ENCODE peak calls at places on chromosomes 16 and 17, in eight cellular contexts. L is brain microvascular endothelial cell, S is amniotic stem cell, K is NCI-H69, V is B cell, T is activated T-cell treated with anti-CD3 and anti-CD28 coated beads for 48 hours, X is ACHN, I is substantia nigra. N is an unnamed sample.

GRCh38 chr16:15491430-15491829 is 57.0 kb downstream of the BMERB1 start:
- DNase-seq in X (no peak), K (no peak), L (no peak), V (no peak), S (no peak), T (no peak), I (no peak), N (no peak)

GRCh38 chr16:69017036-69017783 is 88.2 kb upstream of the HAS3 start:
- DNase-seq in I (no peak), L (peak; percentile 54), V (no peak), T (no peak), S (no peak), X (peak; percentile 80), K (peak; percentile 17), N (no peak)

GRCh38 chr17:11340798-11341197 is 99.8 kb downstream of the SHISA6 start:
- DNase-seq in T (no peak), S (no peak), I (no peak), K (no peak), L (no peak), X (no peak), V (no peak), N (no peak)

GRCh38 chr17:15377200-15377599 is 35.8 kb upstream of the TEKT3 start:
- DNase-seq in S (no peak), V (no peak), X (no peak), I (no peak), L (peak; percentile 55), T (no peak), K (no peak), N (no peak)

GRCh38 chr17:73934696-73935095 is 268.8 kb upstream of the RPL38 start:
- DNase-seq in X (no peak), I (no peak), S (no peak), L (no peak), K (no peak), V (no peak), T (no peak), N (no peak)

GRCh38 chr16:84117482-84117843 is 721 bp upstream of the MBTPS1 start:
- DNase-seq in T (no peak), L (peak; percentile 23), X (no peak), K (peak; percentile 49), S (no peak), I (no peak), V (no peak), N (no peak)

GRCh38 chr16:17836868-17837602 is 366.3 kb upstream of the XYLT1 start:
- DNase-seq in X (no peak), T (no peak), V (no peak), K (no peak), S (no peak), L (peak; percentile 98), I (no peak), N (no peak)

GRCh38 chr16:21283521-21284289 is 5.6 kb upstream of the CRYM start:
- DNase-seq in K (no peak), L (peak; percentile 34), S (no peak), X (peak; percentile 87), T (no peak), I (no peak), V (no peak), N (peak; percentile 44)

GRCh38 chr17:4743216-4743615 is 3.5 kb upstream of the CXCL16 start:
- DNase-seq in S (no peak), L (no peak), T (no peak), I (no peak), X (no peak), V (no peak), K (no peak), N (no peak)

GRCh38 chr17:1109606-1110523 is 69.9 kb downstream of the ABR start:
- DNase-seq in L (no peak), V (no peak), X (peak; percentile 35), I (no peak), S (no peak), K (peak; percentile 70), T (peak; percentile 51), N (no peak)

GRCh38 chr16:57187508-57187854 is 1.4 kb downstream of the RSPRY1 start:
- DNase-seq in S (no peak), I (no peak), K (peak; percentile 14), L (no peak), V (no peak), X (peak; percentile 39), T (no peak), N (no peak)

GRCh38 chr17:80760501-80760900 is 215.9 kb downstream of the RPTOR start:
- DNase-seq in I (no peak), X (no peak), T (no peak), L (no peak), S (no peak), K (peak; percentile 99), V (no peak), N (no peak)

GRCh38 chr17:43556292-43556691 is 10.2 kb upstream of the ETV4 start:
- DNase-seq in I (no peak), L (no peak), X (no peak), S (no peak), V (no peak), K (no peak), T (no peak), N (no peak)

GRCh38 chr16:15942901-15943690 is 6.3 kb upstream of the ABCC1 start:
- DNase-seq in I (no peak), K (peak; percentile 82), X (no peak), V (peak; percentile 41), T (no peak), L (no peak), S (no peak), N (no peak)

GRCh38 chr17:47717845-47718621 is 15.0 kb upstream of the TBX21 start:
- DNase-seq in T (no peak), S (no peak), X (peak; percentile 92), I (no peak), L (no peak), K (peak; percentile 74), V (no peak), N (no peak)

GRCh38 chr16:4917117-4917516 is 19.8 kb downstream of the PPL start:
- DNase-seq in S (peak; percentile 25), L (peak; percentile 70), T (no peak), X (no peak), I (no peak), V (no peak), K (no peak), N (no peak)

GRCh38 chr17:62996221-62996620 is 30.2 kb downstream of the TANC2 start:
- DNase-seq in K (no peak), X (no peak), T (no peak), L (no peak), V (no peak), S (no peak), I (no peak), N (no peak)

GRCh38 chr16:24504467-24505345 is 34.7 kb upstream of the RBBP6 start:
- DNase-seq in X (peak; percentile 68), S (peak; percentile 33), L (peak; percentile 39), I (peak; percentile 5), V (peak; percentile 76), T (peak; percentile 42), K (peak; percentile 80), N (peak; percentile 36)

GRCh38 chr16:4404247-4404966 is 12.0 kb downstream of the CORO7 start:
- DNase-seq in I (no peak), V (no peak), X (peak; percentile 66), S (no peak), K (peak; percentile 53), T (peak; percentile 37), L (no peak), N (no peak)

GRCh38 chr16:70778901-70779309 is 22.1 kb downstream of the VAC14 start:
- DNase-seq in S (peak; percentile 79), T (no peak), X (no peak), L (peak; percentile 83), V (no peak), I (no peak), K (peak; percentile 78), N (no peak)

GRCh38 chr17:35577826-35578194 is 561 bp downstream of the PEX12 start:
- DNase-seq in T (no peak), I (no peak), K (peak; percentile 25), L (peak; percentile 11), X (peak; percentile 18), S (no peak), V (no peak), N (no peak)

GRCh38 chr16:87135631-87136030 is 181.6 kb downstream of the C16orf95 start:
- DNase-seq in L (no peak), V (no peak), I (no peak), S (no peak), K (no peak), X (no peak), T (no peak), N (no peak)

GRCh38 chr17:80637286-80637703 is 92.7 kb downstream of the RPTOR start:
- DNase-seq in I (no peak), K (peak; percentile 62), X (no peak), V (no peak), S (no peak), T (no peak), L (no peak), N (no peak)

GRCh38 chr16:58034128-58034685 is 8.7 kb downstream of the MMP15 start:
- DNase-seq in T (no peak), S (no peak), X (no peak), K (no peak), V (no peak), I (no peak), L (no peak), N (no peak)

GRCh38 chr17:2171725-2172446 is 117.0 kb downstream of the HIC1 start:
- DNase-seq in V (no peak), L (peak; percentile 97), I (no peak), K (peak; percentile 14), S (peak; percentile 86), X (peak; percentile 61), T (no peak), N (no peak)

GRCh38 chr17:65433592-65433991 is 127.9 kb downstream of the AXIN2 start:
- DNase-seq in X (no peak), K (no peak), T (no peak), I (no peak), S (no peak), L (no peak), V (no peak), N (no peak)

GRCh38 chr17:78883090-78883532 is 19.9 kb downstream of the CEP295NL start:
- DNase-seq in L (peak; percentile 61), I (no peak), X (peak; percentile 84), V (no peak), S (peak; percentile 62), T (no peak), K (no peak), N (no peak)

GRCh38 chr17:56785396-56785795 is 48.3 kb downstream of the C17orf67 start:
- DNase-seq in T (no peak), X (no peak), L (no peak), I (no peak), V (no peak), K (peak; percentile 21), S (no peak), N (no peak)

GRCh38 chr16:57070424-57070823 is 22.0 kb upstream of the CPNE2 start:
- DNase-seq in L (no peak), K (no peak), T (no peak), S (no peak), V (no peak), X (no peak), I (no peak), N (no peak)

GRCh38 chr17:41103896-41104295 is 1.3 kb upstream of the KRTAP4-9 start:
- DNase-seq in K (no peak), I (no peak), L (no peak), X (no peak), V (no peak), T (no peak), S (no peak), N (no peak)

GRCh38 chr16:50316848-50317630 is 50.7 kb downstream of the ADCY7 start:
- DNase-seq in K (no peak), S (no peak), V (no peak), T (no peak), I (no peak), X (no peak), L (no peak), N (no peak)

GRCh38 chr17:32298721-32299578 is 33.3 kb downstream of the RHBDL3 start:
- DNase-seq in K (peak; percentile 32), L (no peak), T (no peak), V (no peak), I (no peak), S (no peak), X (no peak), N (no peak)

GRCh38 chr16:84885024-84885910 is 65.5 kb downstream of the CRISPLD2 start:
- DNase-seq in I (peak; percentile 8), T (no peak), S (no peak), K (no peak), L (no peak), V (no peak), X (no peak), N (peak; percentile 51)

GRCh38 chr16:74186589-74186988 is 110.0 kb upstream of the PSMD7 start:
- DNase-seq in K (peak; percentile 92), T (no peak), I (no peak), L (no peak), V (no peak), S (no peak), X (no peak), N (no peak)

N was measured in dorsolateral prefrontal cortex.